ENCODE peak calls at places on chromosomes 3 and 15, in eight cellular contexts. L is HT1080, C is thoracic aorta, Z is substantia nigra, G is T-cell, B is SHP77 treated with DMSO at 0.1 percent for 48 hours, U is HCT116, F is OCI-LY7. Y is an unnamed sample.
A peak's percentile ranks its signal among the peaks of the same experiment; 100 is the strongest.

GRCh38 chr3:102225407-102226132 is 209.2 kb upstream of the ZPLD1 start:
- DNase-seq in L (peak; percentile 64), C (no peak), Z (no peak), G (no peak), B (peak; percentile 37), U (peak; percentile 56), F (peak; percentile 61), Y (peak; percentile 54)

GRCh38 chr3:126926684-126927404 is 56.1 kb upstream of the PLXNA1 start:
- DNase-seq in L (peak; percentile 96), C (peak; percentile 70), Z (no peak), G (no peak), B (no peak), U (peak; percentile 19), F (no peak), Y (no peak)

GRCh38 chr15:38920966-38921365 is 356.4 kb upstream of the RASGRP1 start:
- DNase-seq in L (no peak), C (no peak), Z (no peak), G (no peak), B (no peak), U (no peak), F (no peak), Y (no peak)

GRCh38 chr15:101441706-101442105 is 47.8 kb downstream of the PCSK6 start:
- DNase-seq in L (no peak), C (no peak), Z (no peak), G (no peak), B (no peak), U (no peak), F (no peak), Y (no peak)

GRCh38 chr3:161796780-161797179 is 300.2 kb downstream of the OTOL1 start:
- DNase-seq in L (no peak), C (no peak), Z (no peak), G (no peak), B (no peak), U (no peak), F (no peak), Y (no peak)

GRCh38 chr3:62248831-62249776 is 124.2 kb downstream of the FEZF2 start:
- DNase-seq in L (no peak), C (no peak), Z (no peak), G (no peak), B (no peak), U (no peak), F (no peak), Y (no peak)

GRCh38 chr3:64915778-64916177 is 228.0 kb upstream of the ADAMTS9 start:
- DNase-seq in L (peak; percentile 33), C (no peak), Z (no peak), G (no peak), B (no peak), U (no peak), F (no peak), Y (no peak)

GRCh38 chr15:28098766-28099554 is at the start of gene OCA2:
- DNase-seq in L (no peak), C (no peak), Z (no peak), G (no peak), B (no peak), U (no peak), F (no peak), Y (no peak)

GRCh38 chr3:63232764-63233396 is 45.2 kb upstream of the SYNPR start:
- DNase-seq in L (no peak), C (no peak), Z (no peak), G (no peak), B (no peak), U (no peak), F (peak; percentile 42), Y (peak; percentile 63)

GRCh38 chr3:49930922-49931321 is 1.3 kb upstream of the MON1A start:
- DNase-seq in L (peak; percentile 28), C (no peak), Z (no peak), G (no peak), B (peak; percentile 18), U (peak; percentile 53), F (peak; percentile 75), Y (peak; percentile 73)

GRCh38 chr3:183515968-183516851 is 39.3 kb downstream of the KLHL6 start:
- DNase-seq in L (no peak), C (no peak), Z (no peak), G (peak; percentile 70), B (no peak), U (no peak), F (peak; percentile 93), Y (peak; percentile 66)

GRCh38 chr3:124229407-124229806 is 237.5 kb upstream of the ROPN1 start:
- DNase-seq in L (peak; percentile 59), C (no peak), Z (no peak), G (no peak), B (no peak), U (no peak), F (no peak), Y (no peak)

GRCh38 chr3:69999191-70000027 is at the start of gene SAMMSON:
- DNase-seq in L (peak; percentile 94), C (no peak), Z (peak; percentile 26), G (no peak), B (peak; percentile 87), U (no peak), F (no peak), Y (no peak)

GRCh38 chr3:52524752-52525661 is 8.7 kb downstream of the NT5DC2 start:
- DNase-seq in L (no peak), C (no peak), Z (no peak), G (no peak), B (no peak), U (no peak), F (no peak), Y (no peak)

GRCh38 chr15:88331291-88331690 is 74.8 kb upstream of the NTRK3 start:
- DNase-seq in L (peak; percentile 46), C (no peak), Z (no peak), G (no peak), B (peak; percentile 4), U (peak; percentile 72), F (peak; percentile 83), Y (peak; percentile 91)

GRCh38 chr3:178583963-178584575 is 47.8 kb downstream of the KCNMB2 start:
- DNase-seq in L (no peak), C (no peak), Z (no peak), G (no peak), B (peak; percentile 12), U (no peak), F (no peak), Y (no peak)

GRCh38 chr15:62857411-62857853 is 185.1 kb upstream of the TPM1 start:
- DNase-seq in L (peak; percentile 30), C (no peak), Z (no peak), G (no peak), B (no peak), U (no peak), F (no peak), Y (no peak)

GRCh38 chr3:2950159-2950558 is 160.0 kb downstream of the IL5RA start:
- DNase-seq in L (no peak), C (no peak), Z (no peak), G (no peak), B (no peak), U (no peak), F (no peak), Y (no peak)

Y was measured in Karpas-422.